ENCODE peak calls at places on chromosomes 11 and 22, in seven cellular contexts. A, D, V, Y, U, F and C are unnamed samples.

GRCh38 chr11:65132988-65133700 is 1.2 kb downstream of the SYVN1 start:
- DNase-seq in A (peak), D (peak), V (peak), Y (peak), U (no peak), F (peak), C (no peak)

GRCh38 chr22:31870890-31871289 is 73.4 kb upstream of the YWHAH start:
- DNase-seq in A (peak), D (no peak), V (no peak), Y (peak), U (peak), F (no peak), C (no peak)

GRCh38 chr22:22031183-22031560 is 48.6 kb upstream of the TOP3B start:
- DNase-seq in A (no peak), D (no peak), V (no peak), Y (no peak), U (no peak), F (no peak), C (no peak)

GRCh38 chr11:825366-826231 is 2.1 kb upstream of the CRACR2B start:
- DNase-seq in A (no peak), D (no peak), V (no peak), Y (peak), U (no peak), F (no peak), C (no peak)

GRCh38 chr11:16788141-16789060 is 50.0 kb downstream of the C11orf58 start:
- DNase-seq in A (peak), D (peak), V (no peak), Y (peak), U (peak), F (peak), C (peak)

GRCh38 chr11:131592734-131593133 is 222.3 kb downstream of the NTM start:
- DNase-seq in A (no peak), D (no peak), V (no peak), Y (no peak), U (no peak), F (no peak), C (no peak)

GRCh38 chr11:121538054-121538453 is 85.3 kb upstream of the SORL1-AS1 start:
- DNase-seq in A (no peak), D (no peak), V (no peak), Y (no peak), U (no peak), F (peak), C (no peak)

GRCh38 chr22:11627436-11627797 is 3900.6 kb upstream of the OR11H1 start:
- DNase-seq in A (peak), D (no peak), V (no peak), Y (no peak), U (no peak), F (no peak), C (no peak)

GRCh38 chr11:62853279-62853965 is 14.0 kb upstream of the WDR74 start:
- DNase-seq in A (no peak), D (no peak), V (no peak), Y (no peak), U (no peak), F (peak), C (no peak)

GRCh38 chr11:75301602-75302345 is 49.7 kb downstream of the ARRB1 start:
- DNase-seq in A (no peak), D (no peak), V (no peak), Y (no peak), U (no peak), F (no peak), C (no peak)

GRCh38 chr11:6440906-6441358 is at the start of gene HPX:
- DNase-seq in A (no peak), D (no peak), V (no peak), Y (no peak), U (no peak), F (no peak), C (no peak)

GRCh38 chr22:44108076-44108475 is 72.6 kb upstream of the PARVG start:
- DNase-seq in A (no peak), D (no peak), V (no peak), Y (no peak), U (no peak), F (no peak), C (no peak)

GRCh38 chr22:17264321-17265052 is 45.3 kb upstream of the ADA2 start:
- DNase-seq in A (peak), D (no peak), V (no peak), Y (no peak), U (no peak), F (no peak), C (peak)

GRCh38 chr22:46069518-46070214 is 80.7 kb upstream of the PPARA start:
- DNase-seq in A (peak), D (peak), V (peak), Y (peak), U (peak), F (peak), C (peak)

GRCh38 chr22:43207386-43207785 is 20.5 kb upstream of the TTLL12 start:
- DNase-seq in A (no peak), D (peak), V (no peak), Y (no peak), U (no peak), F (no peak), C (no peak)

GRCh38 chr11:27390959-27391326 is 27.9 kb upstream of the CCDC34 start:
- DNase-seq in A (peak), D (no peak), V (no peak), Y (no peak), U (peak), F (no peak), C (no peak)

GRCh38 chr11:108632041-108632440 is 32.8 kb upstream of the DDX10 start:
- DNase-seq in A (no peak), D (no peak), V (no peak), Y (no peak), U (no peak), F (no peak), C (no peak)

GRCh38 chr11:9015677-9016076 is 11.9 kb upstream of the NRIP3 start:
- DNase-seq in A (peak), D (peak), V (peak), Y (peak), U (peak), F (peak), C (peak)

GRCh38 chr11:1879342-1879940 is 12.3 kb downstream of the PRR33 start:
- DNase-seq in A (no peak), D (peak), V (no peak), Y (no peak), U (no peak), F (no peak), C (no peak)

GRCh38 chr11:118401880-118402590 is 629 bp downstream of the ATP5MG start:
- DNase-seq in A (peak), D (no peak), V (no peak), Y (peak), U (peak), F (no peak), C (no peak)

GRCh38 chr11:15175780-15176179 is 61.1 kb downstream of the INSC start:
- DNase-seq in A (no peak), D (no peak), V (no peak), Y (no peak), U (no peak), F (no peak), C (no peak)

GRCh38 chr11:36376315-36376887 is 80.3 kb downstream of the PRR5L start:
- DNase-seq in A (peak), D (peak), V (no peak), Y (no peak), U (peak), F (peak), C (peak)

GRCh38 chr11:96001037-96001436 is 77.1 kb upstream of the MTMR2 start:
- DNase-seq in A (peak), D (no peak), V (peak), Y (no peak), U (no peak), F (no peak), C (no peak)